ENCODE peak calls at places on chromosomes 13 and 19, in eight cellular contexts. One of them, this sample, is unnamed.

GRCh38 chr19:46497773-46498172 is 2.1 kb upstream of the PNMA8B start:
- DNase-seq in tibial nerve: no peak
- DNase-seq in T-helper 1 cell: no peak
- DNase-seq in NCI-H1417: no peak
- DNase-seq in foreskin fibroblast: no peak
- DNase-seq in progenitor cell of endocrine pancreas: no peak
- DNase-seq in Karpas-422: no peak
- DNase-seq in hypothalamus: no peak
- DNase-seq in this sample: no peak

GRCh38 chr19:29651622-29652394 is 13.5 kb upstream of the PLEKHF1 start:
- DNase-seq in T-helper 1 cell: no peak
- DNase-seq in Karpas-422: no peak
- DNase-seq in hypothalamus: no peak
- DNase-seq in NCI-H1417: no peak
- DNase-seq in progenitor cell of endocrine pancreas: no peak
- DNase-seq in tibial nerve: no peak
- DNase-seq in foreskin fibroblast: no peak
- DNase-seq in this sample: no peak

GRCh38 chr19:10521461-10522216 is 4.4 kb upstream of the S1PR5 start:
- DNase-seq in foreskin fibroblast: no peak
- DNase-seq in progenitor cell of endocrine pancreas: no peak
- DNase-seq in tibial nerve: no peak
- DNase-seq in hypothalamus: no peak
- DNase-seq in T-helper 1 cell: no peak
- DNase-seq in Karpas-422: peak
- DNase-seq in NCI-H1417: no peak
- DNase-seq in this sample: no peak

GRCh38 chr19:19637523-19638251 is 5.8 kb downstream of the GMIP start:
- DNase-seq in NCI-H1417: no peak
- DNase-seq in tibial nerve: no peak
- DNase-seq in Karpas-422: peak
- DNase-seq in foreskin fibroblast: no peak
- DNase-seq in progenitor cell of endocrine pancreas: no peak
- DNase-seq in hypothalamus: no peak
- DNase-seq in T-helper 1 cell: no peak
- DNase-seq in this sample: no peak

GRCh38 chr19:14116918-14117578 is 514 bp downstream of the PRKACA start:
- DNase-seq in foreskin fibroblast: no peak
- DNase-seq in Karpas-422: peak
- DNase-seq in T-helper 1 cell: no peak
- DNase-seq in hypothalamus: no peak
- DNase-seq in NCI-H1417: no peak
- DNase-seq in progenitor cell of endocrine pancreas: peak
- DNase-seq in tibial nerve: no peak
- DNase-seq in this sample: peak

GRCh38 chr19:34364830-34365462 is at the start of gene GPI:
- DNase-seq in T-helper 1 cell: peak
- DNase-seq in foreskin fibroblast: peak
- DNase-seq in tibial nerve: peak
- DNase-seq in NCI-H1417: peak
- DNase-seq in hypothalamus: peak
- DNase-seq in progenitor cell of endocrine pancreas: peak
- DNase-seq in Karpas-422: peak
- DNase-seq in this sample: peak

GRCh38 chr19:934865-935422 is 9.1 kb downstream of the ARID3A start:
- DNase-seq in T-helper 1 cell: no peak
- DNase-seq in foreskin fibroblast: peak
- DNase-seq in Karpas-422: no peak
- DNase-seq in hypothalamus: peak
- DNase-seq in progenitor cell of endocrine pancreas: no peak
- DNase-seq in tibial nerve: peak
- DNase-seq in NCI-H1417: no peak
- DNase-seq in this sample: peak

GRCh38 chr19:48681127-48681470 is 8.3 kb upstream of the NTN5 start:
- DNase-seq in hypothalamus: no peak
- DNase-seq in NCI-H1417: no peak
- DNase-seq in T-helper 1 cell: no peak
- DNase-seq in tibial nerve: no peak
- DNase-seq in foreskin fibroblast: peak
- DNase-seq in Karpas-422: no peak
- DNase-seq in progenitor cell of endocrine pancreas: no peak
- DNase-seq in this sample: no peak

GRCh38 chr19:632228-633067 is 889 bp downstream of the POLRMT start:
- DNase-seq in T-helper 1 cell: no peak
- DNase-seq in tibial nerve: peak
- DNase-seq in NCI-H1417: no peak
- DNase-seq in progenitor cell of endocrine pancreas: no peak
- DNase-seq in foreskin fibroblast: peak
- DNase-seq in Karpas-422: peak
- DNase-seq in hypothalamus: no peak
- DNase-seq in this sample: no peak

GRCh38 chr19:58579473-58580142 is 6.5 kb upstream of the MZF1 start:
- DNase-seq in NCI-H1417: no peak
- DNase-seq in foreskin fibroblast: no peak
- DNase-seq in hypothalamus: no peak
- DNase-seq in Karpas-422: no peak
- DNase-seq in progenitor cell of endocrine pancreas: no peak
- DNase-seq in tibial nerve: no peak
- DNase-seq in T-helper 1 cell: no peak
- DNase-seq in this sample: peak

GRCh38 chr19:36489920-36490415 is 607 bp upstream of the ZNF566 start:
- DNase-seq in hypothalamus: no peak
- DNase-seq in NCI-H1417: peak
- DNase-seq in Karpas-422: peak
- DNase-seq in progenitor cell of endocrine pancreas: no peak
- DNase-seq in T-helper 1 cell: peak
- DNase-seq in tibial nerve: no peak
- DNase-seq in foreskin fibroblast: peak
- DNase-seq in this sample: no peak

GRCh38 chr13:40344270-40345148 is 321.9 kb downstream of the FOXO1 start:
- DNase-seq in foreskin fibroblast: peak
- DNase-seq in T-helper 1 cell: no peak
- DNase-seq in hypothalamus: no peak
- DNase-seq in Karpas-422: peak
- DNase-seq in progenitor cell of endocrine pancreas: no peak
- DNase-seq in tibial nerve: no peak
- DNase-seq in NCI-H1417: peak
- DNase-seq in this sample: no peak

GRCh38 chr13:75550159-75550567 is 572 bp downstream of the UCHL3 start:
- DNase-seq in T-helper 1 cell: peak
- DNase-seq in Karpas-422: peak
- DNase-seq in progenitor cell of endocrine pancreas: no peak
- DNase-seq in foreskin fibroblast: peak
- DNase-seq in NCI-H1417: peak
- DNase-seq in hypothalamus: no peak
- DNase-seq in tibial nerve: no peak
- DNase-seq in this sample: no peak

GRCh38 chr13:39321578-39321977 is 281.4 kb downstream of the LHFPL6 start:
- DNase-seq in foreskin fibroblast: peak
- DNase-seq in progenitor cell of endocrine pancreas: no peak
- DNase-seq in Karpas-422: no peak
- DNase-seq in tibial nerve: peak
- DNase-seq in hypothalamus: no peak
- DNase-seq in T-helper 1 cell: no peak
- DNase-seq in NCI-H1417: no peak
- DNase-seq in this sample: no peak

GRCh38 chr13:109196896-109197295 is 567.5 kb downstream of the MYO16 start:
- DNase-seq in NCI-H1417: no peak
- DNase-seq in tibial nerve: no peak
- DNase-seq in foreskin fibroblast: no peak
- DNase-seq in T-helper 1 cell: no peak
- DNase-seq in progenitor cell of endocrine pancreas: no peak
- DNase-seq in Karpas-422: peak
- DNase-seq in hypothalamus: no peak
- DNase-seq in this sample: no peak

GRCh38 chr13:102195566-102196462 is 206.0 kb downstream of the FGF14 start:
- DNase-seq in progenitor cell of endocrine pancreas: no peak
- DNase-seq in NCI-H1417: no peak
- DNase-seq in T-helper 1 cell: no peak
- DNase-seq in hypothalamus: no peak
- DNase-seq in foreskin fibroblast: peak
- DNase-seq in Karpas-422: no peak
- DNase-seq in tibial nerve: no peak
- DNase-seq in this sample: no peak

GRCh38 chr13:36395280-36395679 is 37.0 kb upstream of the CCNA1 start:
- DNase-seq in Karpas-422: peak
- DNase-seq in foreskin fibroblast: peak
- DNase-seq in T-helper 1 cell: no peak
- DNase-seq in progenitor cell of endocrine pancreas: no peak
- DNase-seq in NCI-H1417: no peak
- DNase-seq in hypothalamus: no peak
- DNase-seq in tibial nerve: no peak
- DNase-seq in this sample: no peak

GRCh38 chr19:41412953-41413352 is 14.2 kb downstream of the B3GNT8 start:
- DNase-seq in T-helper 1 cell: no peak
- DNase-seq in Karpas-422: no peak
- DNase-seq in tibial nerve: no peak
- DNase-seq in foreskin fibroblast: no peak
- DNase-seq in progenitor cell of endocrine pancreas: no peak
- DNase-seq in NCI-H1417: no peak
- DNase-seq in hypothalamus: no peak
- DNase-seq in this sample: no peak

GRCh38 chr19:13097331-13098258 is 5.1 kb downstream of the LYL1 start:
- DNase-seq in Karpas-422: peak
- DNase-seq in progenitor cell of endocrine pancreas: no peak
- DNase-seq in tibial nerve: peak
- DNase-seq in hypothalamus: no peak
- DNase-seq in NCI-H1417: no peak
- DNase-seq in foreskin fibroblast: no peak
- DNase-seq in T-helper 1 cell: no peak
- DNase-seq in this sample: peak

GRCh38 chr13:38824342-38824741 is 137.5 kb downstream of the FREM2 start:
- DNase-seq in Karpas-422: no peak
- DNase-seq in foreskin fibroblast: no peak
- DNase-seq in T-helper 1 cell: no peak
- DNase-seq in hypothalamus: no peak
- DNase-seq in tibial nerve: no peak
- DNase-seq in progenitor cell of endocrine pancreas: no peak
- DNase-seq in NCI-H1417: no peak
- DNase-seq in this sample: no peak

GRCh38 chr19:28985201-28985600 is 227.8 kb downstream of the UQCRFS1 start:
- DNase-seq in tibial nerve: no peak
- DNase-seq in Karpas-422: no peak
- DNase-seq in T-helper 1 cell: no peak
- DNase-seq in foreskin fibroblast: no peak
- DNase-seq in NCI-H1417: peak
- DNase-seq in progenitor cell of endocrine pancreas: no peak
- DNase-seq in hypothalamus: no peak
- DNase-seq in this sample: no peak

GRCh38 chr13:74174810-74175209 is 40.6 kb upstream of the KLF12 start:
- DNase-seq in NCI-H1417: no peak
- DNase-seq in progenitor cell of endocrine pancreas: no peak
- DNase-seq in hypothalamus: no peak
- DNase-seq in foreskin fibroblast: no peak
- DNase-seq in Karpas-422: no peak
- DNase-seq in T-helper 1 cell: no peak
- DNase-seq in tibial nerve: no peak
- DNase-seq in this sample: no peak

GRCh38 chr13:84607614-84608013 is 725.3 kb upstream of the SLITRK1 start:
- DNase-seq in progenitor cell of endocrine pancreas: no peak
- DNase-seq in T-helper 1 cell: no peak
- DNase-seq in foreskin fibroblast: peak
- DNase-seq in Karpas-422: no peak
- DNase-seq in NCI-H1417: no peak
- DNase-seq in hypothalamus: no peak
- DNase-seq in tibial nerve: peak
- DNase-seq in this sample: peak

GRCh38 chr13:112710855-112711527 is 21.2 kb downstream of the ATP11A start:
- DNase-seq in tibial nerve: peak
- DNase-seq in NCI-H1417: no peak
- DNase-seq in progenitor cell of endocrine pancreas: no peak
- DNase-seq in hypothalamus: no peak
- DNase-seq in Karpas-422: no peak
- DNase-seq in T-helper 1 cell: no peak
- DNase-seq in foreskin fibroblast: no peak
- DNase-seq in this sample: peak

GRCh38 chr19:38653028-38653571 is 5.7 kb downstream of the ACTN4 start:
- DNase-seq in Karpas-422: no peak
- DNase-seq in NCI-H1417: no peak
- DNase-seq in T-helper 1 cell: no peak
- DNase-seq in hypothalamus: no peak
- DNase-seq in foreskin fibroblast: peak
- DNase-seq in progenitor cell of endocrine pancreas: no peak
- DNase-seq in tibial nerve: no peak
- DNase-seq in this sample: no peak

GRCh38 chr19:3367572-3368440 is 1.4 kb downstream of the NFIC start:
- DNase-seq in progenitor cell of endocrine pancreas: no peak
- DNase-seq in NCI-H1417: no peak
- DNase-seq in tibial nerve: no peak
- DNase-seq in T-helper 1 cell: no peak
- DNase-seq in foreskin fibroblast: peak
- DNase-seq in Karpas-422: no peak
- DNase-seq in hypothalamus: no peak
- DNase-seq in this sample: peak

GRCh38 chr13:29165216-29165615 is 345.1 kb downstream of the MTUS2 start:
- DNase-seq in progenitor cell of endocrine pancreas: no peak
- DNase-seq in Karpas-422: no peak
- DNase-seq in hypothalamus: no peak
- DNase-seq in NCI-H1417: no peak
- DNase-seq in tibial nerve: no peak
- DNase-seq in T-helper 1 cell: no peak
- DNase-seq in foreskin fibroblast: no peak
- DNase-seq in this sample: no peak

GRCh38 chr19:10756791-10757190 is 38.9 kb downstream of the DNM2 start:
- DNase-seq in tibial nerve: no peak
- DNase-seq in progenitor cell of endocrine pancreas: no peak
- DNase-seq in NCI-H1417: no peak
- DNase-seq in foreskin fibroblast: no peak
- DNase-seq in Karpas-422: no peak
- DNase-seq in hypothalamus: no peak
- DNase-seq in T-helper 1 cell: no peak
- DNase-seq in this sample: no peak

GRCh38 chr13:103884139-103884723 is 818.0 kb upstream of the SLC10A2 start:
- DNase-seq in Karpas-422: no peak
- DNase-seq in tibial nerve: no peak
- DNase-seq in NCI-H1417: no peak
- DNase-seq in foreskin fibroblast: no peak
- DNase-seq in T-helper 1 cell: no peak
- DNase-seq in progenitor cell of endocrine pancreas: no peak
- DNase-seq in hypothalamus: no peak
- DNase-seq in this sample: no peak

GRCh38 chr19:5157186-5157585 is 183.4 kb downstream of the PTPRS start:
- DNase-seq in Karpas-422: no peak
- DNase-seq in foreskin fibroblast: no peak
- DNase-seq in NCI-H1417: no peak
- DNase-seq in T-helper 1 cell: no peak
- DNase-seq in progenitor cell of endocrine pancreas: no peak
- DNase-seq in tibial nerve: no peak
- DNase-seq in hypothalamus: no peak
- DNase-seq in this sample: no peak

GRCh38 chr13:21478881-21479808 is 20.0 kb upstream of the ZDHHC20 start:
- DNase-seq in Karpas-422: peak
- DNase-seq in hypothalamus: no peak
- DNase-seq in T-helper 1 cell: peak
- DNase-seq in NCI-H1417: peak
- DNase-seq in foreskin fibroblast: peak
- DNase-seq in progenitor cell of endocrine pancreas: no peak
- DNase-seq in tibial nerve: peak
- DNase-seq in this sample: no peak

GRCh38 chr19:29524201-29524911 is 1.4 kb upstream of the VSTM2B start:
- DNase-seq in Karpas-422: no peak
- DNase-seq in foreskin fibroblast: no peak
- DNase-seq in hypothalamus: no peak
- DNase-seq in tibial nerve: no peak
- DNase-seq in NCI-H1417: peak
- DNase-seq in T-helper 1 cell: no peak
- DNase-seq in progenitor cell of endocrine pancreas: no peak
- DNase-seq in this sample: peak

This sample was measured in aorta.